ENCODE peak calls at places on chromosomes 4 and X, in nine cellular contexts. T is body of pancreas, U is sigmoid colon, D is IMR-90, X is GM12891, N is A549, E is ovary, V is uterus, P is heart left ventricle. R is an unnamed sample.

GRCh38 chr4:3419836-3420605 is 21.7 kb upstream of the HGFAC start:
- DNase-seq in T (no peak), U (peak), D (no peak), X (no peak), N (no peak), E (no peak), V (no peak), P (peak), R (no peak)

GRCh38 chr4:24862073-24862751 is 50.6 kb downstream of the CCDC149 start:
- DNase-seq in T (no peak), U (no peak), D (no peak), X (no peak), N (no peak), E (no peak), V (no peak), P (no peak), R (peak)

GRCh38 chr4:65661469-65661868 is 8.8 kb downstream of the EPHA5 start:
- DNase-seq in T (no peak), U (no peak), D (no peak), X (no peak), N (no peak), E (no peak), V (no peak), P (no peak), R (no peak)

GRCh38 chrX:123962006-123962485 is 540 bp downstream of the STAG2 start:
- DNase-seq in T (no peak), U (no peak), D (no peak), X (no peak), N (peak), E (no peak), V (no peak), P (no peak), R (no peak)

GRCh38 chrX:16239211-16239610 is 71.9 kb downstream of the MAGEB17 start:
- DNase-seq in T (no peak), U (no peak), D (peak), X (no peak), N (peak), E (no peak), V (no peak), P (no peak), R (peak)

GRCh38 chr4:8639777-8640720 is 47.5 kb downstream of the CPZ start:
- DNase-seq in T (no peak), U (peak), D (no peak), X (no peak), N (no peak), E (no peak), V (no peak), P (peak), R (no peak)

GRCh38 chrX:140040397-140040796 is 75.1 kb upstream of the CXorf66 start:
- DNase-seq in T (no peak), U (no peak), D (no peak), X (no peak), N (no peak), E (no peak), V (no peak), P (no peak), R (no peak)

GRCh38 chr4:183541081-183542045 is 36.5 kb downstream of the ING2 start:
- DNase-seq in T (peak), U (no peak), D (peak), X (no peak), N (no peak), E (peak), V (no peak), P (no peak), R (no peak)

GRCh38 chr4:126708716-126709115 is 924.0 kb upstream of the INTU start:
- DNase-seq in T (no peak), U (no peak), D (no peak), X (no peak), N (no peak), E (no peak), V (no peak), P (no peak), R (no peak)

GRCh38 chr4:78604988-78605387 is 53.4 kb downstream of the ANXA3 start:
- DNase-seq in T (no peak), U (no peak), D (no peak), X (no peak), N (no peak), E (no peak), V (no peak), P (no peak), R (no peak)

GRCh38 chr4:1196421-1197183 is 24.2 kb upstream of the SPON2 start:
- DNase-seq in T (peak), U (peak), D (no peak), X (peak), N (no peak), E (no peak), V (peak), P (no peak), R (no peak)

DNA sequence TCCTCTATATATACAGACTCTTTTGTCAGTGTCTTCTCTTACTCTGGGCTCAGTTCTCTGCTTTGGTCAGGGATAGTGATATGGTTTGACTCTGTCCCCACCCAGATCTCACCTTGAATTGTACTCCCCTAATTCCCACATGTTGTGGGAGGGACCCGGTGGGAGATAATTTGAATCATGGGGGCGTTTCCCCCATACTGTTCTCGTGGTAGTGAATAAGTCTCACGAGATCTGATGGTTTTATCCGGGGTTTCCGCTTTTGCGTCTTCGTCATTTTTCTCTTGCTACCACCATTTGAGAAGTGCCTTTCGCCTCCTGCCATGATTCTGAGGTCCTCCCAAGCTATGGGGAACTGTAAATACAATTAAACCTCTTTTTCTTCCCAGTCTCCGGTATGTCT is 144.4 kb downstream of the GLUD2 start:
- DNase-seq in T (no peak), U (no peak), D (no peak), X (no peak), N (no peak), E (no peak), V (no peak), P (no peak), R (no peak)
- TF ChIP-seq POLR2A in T (no peak), U (no peak), D (no peak), X (no peak), N (no peak), E (no peak), V (no peak), P (no peak), R (no peak)

DNA sequence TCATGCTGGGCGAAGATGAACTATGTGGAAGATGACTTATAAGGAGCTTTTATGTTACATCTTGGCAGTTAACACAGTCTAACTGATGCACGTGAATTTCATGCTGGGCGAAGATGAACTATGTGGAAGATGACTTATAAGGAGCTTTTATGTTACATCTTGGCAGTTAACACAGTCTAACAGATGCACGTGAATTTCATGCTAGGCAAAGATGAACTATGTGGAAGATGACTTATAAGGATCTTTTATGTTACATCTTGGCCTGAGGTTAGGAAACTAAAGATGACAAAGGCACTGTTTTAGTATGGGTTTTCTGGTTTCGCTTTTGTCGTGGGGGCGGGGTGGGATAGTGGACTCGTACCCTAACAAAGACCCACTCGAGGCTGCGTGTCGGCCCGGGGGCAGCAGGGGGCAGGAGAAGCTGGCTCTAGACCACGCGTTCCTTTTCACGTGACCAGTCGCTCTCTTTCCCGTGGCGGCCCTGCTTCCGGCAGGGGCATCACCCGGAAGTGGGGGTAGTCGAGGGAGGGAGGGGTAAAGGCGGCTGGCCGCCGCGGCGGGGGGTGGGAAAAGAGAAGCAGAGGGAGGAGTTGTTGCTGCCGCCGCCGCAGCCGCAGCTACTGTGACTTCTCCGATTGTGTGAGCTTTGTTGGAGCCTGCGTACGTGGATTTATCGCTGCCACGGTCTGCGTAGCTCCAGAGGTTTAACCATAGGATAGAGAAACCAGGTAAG is at the start of gene ATP7A:
- DNase-seq in T (peak), U (peak), D (peak), X (peak), N (peak), E (peak), V (peak), P (peak), R (peak)
- TF ChIP-seq POLR2A in T (peak), U (peak), D (peak), X (peak), N (peak), E (no peak), V (no peak), P (no peak), R (peak)

GRCh38 chr4:128468485-128468989 is 180.9 kb upstream of the PGRMC2 start:
- DNase-seq in T (no peak), U (peak), D (peak), X (no peak), N (no peak), E (peak), V (peak), P (peak), R (no peak)
- TF ChIP-seq POLR2A in T (no peak), U (no peak), D (peak), X (no peak), N (no peak), E (no peak), V (no peak), P (no peak), R (no peak)

DNA sequence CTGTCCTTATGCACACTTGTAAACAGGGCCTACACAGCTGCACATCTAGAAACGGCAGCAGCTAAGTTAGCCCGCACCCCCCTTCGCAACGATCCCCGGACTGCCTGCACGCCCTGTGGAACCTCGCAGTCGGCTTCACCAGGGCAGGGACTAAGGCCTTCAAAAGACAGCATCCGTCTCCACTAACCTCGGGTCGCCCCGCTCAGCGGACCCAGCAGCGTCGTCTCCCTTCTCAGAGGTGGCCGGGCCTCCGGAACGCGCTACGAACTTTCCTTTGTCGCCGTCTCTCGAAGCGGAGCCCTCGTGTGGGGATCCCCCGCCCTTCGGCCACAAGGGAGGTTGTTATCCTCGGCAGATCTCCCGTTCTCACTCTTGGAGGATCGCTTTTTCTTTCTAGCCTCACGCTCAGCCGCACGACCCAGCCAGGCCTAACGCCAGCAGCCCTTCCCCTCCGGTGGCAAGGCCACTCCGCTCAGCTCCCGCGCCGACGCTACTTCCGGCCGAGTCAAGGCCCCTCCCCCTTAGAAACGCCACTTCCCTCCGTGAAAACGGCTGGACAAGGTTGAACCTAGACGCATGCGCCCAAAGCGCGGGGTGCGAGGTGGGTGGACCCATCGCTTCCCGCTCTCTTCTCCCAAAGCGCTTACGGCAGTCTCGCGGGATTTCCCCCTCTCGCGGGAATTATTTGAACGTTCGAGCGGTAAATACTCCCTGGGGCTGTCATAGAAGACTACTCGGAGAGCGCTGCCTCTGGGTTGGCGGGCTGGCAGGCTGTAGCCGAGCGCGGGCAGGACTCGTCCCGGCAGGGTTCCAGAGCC is at the start of the genes DCAF16 and NCAPG:
- DNase-seq in T (peak), U (peak), D (peak), X (peak), N (peak), E (peak), V (peak), P (peak), R (peak)
- TF ChIP-seq POLR2A in T (peak), U (peak), D (peak), X (peak), N (peak), E (peak), V (peak), P (peak), R (peak)

DNA sequence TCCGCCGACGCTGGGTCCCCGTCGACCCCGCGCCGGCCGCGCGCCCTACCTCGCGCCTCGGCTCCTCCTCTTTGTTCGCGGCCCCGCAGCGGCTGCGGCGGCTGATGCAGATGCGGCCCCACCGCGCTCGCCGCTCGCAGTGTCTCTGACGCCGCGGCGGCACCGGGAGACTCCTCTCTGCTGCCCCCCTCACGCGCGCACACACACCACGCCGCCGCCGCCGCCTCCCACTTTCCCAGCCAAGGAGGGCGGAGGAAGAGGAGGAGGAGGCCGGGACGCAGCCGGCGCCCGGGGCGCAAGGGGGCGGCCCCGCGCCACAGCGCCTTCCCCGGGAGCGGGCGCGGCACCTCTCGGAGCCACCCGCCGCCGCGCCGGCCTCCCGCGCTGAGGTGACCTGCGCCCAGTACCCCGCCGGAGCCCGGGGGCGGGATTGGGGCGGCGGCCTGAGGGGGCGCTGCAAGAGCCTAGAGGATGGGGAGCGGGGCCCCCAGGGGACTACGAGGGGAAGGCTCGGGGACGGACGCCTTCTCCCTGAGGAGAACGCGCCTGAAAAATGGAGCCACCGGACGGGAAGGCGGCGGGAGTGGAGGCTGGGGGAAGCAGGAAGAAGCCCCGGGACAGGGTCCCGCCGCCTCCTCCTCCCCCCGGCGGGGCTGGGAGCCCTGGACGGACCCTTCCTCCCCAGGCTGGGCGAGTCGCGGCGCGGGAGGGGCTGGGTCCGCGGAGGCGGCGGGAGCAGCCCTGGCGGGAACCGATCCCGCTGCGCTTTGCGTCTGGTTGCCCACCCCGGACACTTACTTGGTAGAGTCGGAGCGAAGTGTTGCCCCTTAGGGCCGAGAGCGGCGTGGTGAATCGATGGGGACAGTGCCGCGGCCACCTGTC is at the start of gene SH3RF1:
- DNase-seq in T (peak), U (peak), D (peak), X (peak), N (peak), E (peak), V (peak), P (peak), R (no peak)
- TF ChIP-seq POLR2A in T (peak), U (peak), D (peak), X (no peak), N (peak), E (peak), V (peak), P (peak), R (peak)

DNA sequence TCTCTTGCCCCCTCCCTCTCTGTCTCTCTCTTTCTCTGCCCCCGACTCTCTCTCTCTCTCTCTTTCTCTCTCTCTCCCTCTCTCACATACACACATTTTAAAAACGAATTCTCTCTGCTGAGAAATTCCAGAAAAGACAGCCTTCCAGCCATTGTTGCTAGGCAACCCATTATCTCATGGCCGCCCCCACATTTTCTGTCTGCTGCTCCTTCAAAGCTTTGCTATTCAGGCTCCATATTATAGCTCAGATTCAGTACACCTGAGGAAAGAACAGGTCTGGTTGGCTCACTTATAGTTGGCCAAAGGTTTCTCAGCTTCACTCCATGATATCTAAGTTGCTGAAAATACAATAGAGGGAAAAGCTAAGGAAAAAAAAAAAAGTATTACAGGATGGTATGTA is 174.4 kb upstream of the RADX start:
- DNase-seq in T (no peak), U (no peak), D (no peak), X (no peak), N (no peak), E (no peak), V (no peak), P (no peak), R (no peak)
- TF ChIP-seq POLR2A in T (no peak), U (no peak), D (no peak), X (no peak), N (no peak), E (no peak), V (no peak), P (no peak), R (no peak)

DNA sequence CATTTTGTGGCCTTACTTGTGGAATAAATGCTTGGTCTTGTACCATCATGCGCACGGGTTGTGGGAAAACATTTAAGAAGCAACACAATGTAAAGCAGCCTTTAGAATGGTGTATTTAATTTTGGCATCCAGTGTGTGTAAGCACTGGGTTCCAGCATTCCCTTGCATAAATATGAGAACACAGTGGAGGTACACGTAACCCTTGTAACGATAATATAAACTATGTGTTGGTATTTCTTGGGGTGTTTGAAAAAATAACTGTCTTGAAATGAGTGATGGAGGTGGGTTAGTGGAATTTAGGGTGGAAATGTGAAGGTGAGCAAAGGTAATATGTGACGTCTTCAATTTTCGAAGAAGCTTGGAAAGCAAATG is 2.1 kb downstream of the DCUN1D4 start:
- DNase-seq in T (no peak), U (no peak), D (no peak), X (no peak), N (no peak), E (no peak), V (no peak), P (no peak), R (peak)
- TF ChIP-seq POLR2A in T (no peak), U (no peak), D (no peak), X (no peak), N (no peak), E (no peak), V (no peak), P (no peak), R (no peak)